ENCODE peak calls at places on chromosomes 16 and 17, in ten cellular contexts. One of them, this sample, is unnamed.

GRCh38 chr16:3770530-3770929 is 53.2 kb upstream of the TRAP1 start:
- DNase-seq in PC-9: no peak
- DNase-seq in psoas muscle: no peak
- DNase-seq in hepatocyte: no peak
- DNase-seq in OCI-LY7: no peak
- DNase-seq in H9: no peak
- DNase-seq in ascending aorta: no peak
- DNase-seq in GM06990: no peak
- DNase-seq in heart right ventricle: peak
- DNase-seq in tibial artery: no peak
- DNase-seq in this sample: no peak

GRCh38 chr17:79777166-79777843 is 643 bp upstream of the CBX2 start:
- DNase-seq in H9: peak
- DNase-seq in psoas muscle: peak
- DNase-seq in heart right ventricle: peak
- DNase-seq in PC-9: no peak
- DNase-seq in hepatocyte: peak
- DNase-seq in ascending aorta: no peak
- DNase-seq in OCI-LY7: peak
- DNase-seq in GM06990: peak
- DNase-seq in tibial artery: no peak
- DNase-seq in this sample: peak

GRCh38 chr17:60169921-60170817 is 20.4 kb downstream of the CA4 start:
- DNase-seq in tibial artery: no peak
- DNase-seq in OCI-LY7: peak
- DNase-seq in hepatocyte: peak
- DNase-seq in H9: no peak
- DNase-seq in PC-9: no peak
- DNase-seq in ascending aorta: no peak
- DNase-seq in psoas muscle: peak
- DNase-seq in heart right ventricle: peak
- DNase-seq in GM06990: no peak
- DNase-seq in this sample: peak

GRCh38 chr17:41417576-41418015 is 6.8 kb downstream of the KRT37 start:
- DNase-seq in heart right ventricle: no peak
- DNase-seq in OCI-LY7: peak
- DNase-seq in hepatocyte: peak
- DNase-seq in psoas muscle: no peak
- DNase-seq in tibial artery: no peak
- DNase-seq in GM06990: no peak
- DNase-seq in ascending aorta: no peak
- DNase-seq in H9: peak
- DNase-seq in PC-9: peak
- DNase-seq in this sample: peak

GRCh38 chr16:86512301-86512859 is 2.1 kb downstream of the FOXF1 start:
- DNase-seq in tibial artery: no peak
- DNase-seq in psoas muscle: no peak
- DNase-seq in OCI-LY7: no peak
- DNase-seq in hepatocyte: no peak
- DNase-seq in heart right ventricle: no peak
- DNase-seq in PC-9: no peak
- DNase-seq in ascending aorta: no peak
- DNase-seq in GM06990: no peak
- DNase-seq in H9: peak
- DNase-seq in this sample: no peak

GRCh38 chr17:33508215-33508614 is 215.1 kb upstream of the ASIC2 start:
- DNase-seq in OCI-LY7: no peak
- DNase-seq in heart right ventricle: no peak
- DNase-seq in GM06990: no peak
- DNase-seq in psoas muscle: no peak
- DNase-seq in ascending aorta: no peak
- DNase-seq in H9: no peak
- DNase-seq in hepatocyte: no peak
- DNase-seq in tibial artery: no peak
- DNase-seq in PC-9: no peak
- DNase-seq in this sample: no peak

GRCh38 chr17:31085563-31085962 is 9.2 kb upstream of the NF1 start:
- DNase-seq in OCI-LY7: no peak
- DNase-seq in H9: no peak
- DNase-seq in heart right ventricle: no peak
- DNase-seq in ascending aorta: no peak
- DNase-seq in GM06990: no peak
- DNase-seq in PC-9: no peak
- DNase-seq in tibial artery: no peak
- DNase-seq in hepatocyte: peak
- DNase-seq in psoas muscle: no peak
- DNase-seq in this sample: no peak

GRCh38 chr17:1182831-1183578 is 3.2 kb upstream of the ABR start:
- DNase-seq in GM06990: peak
- DNase-seq in tibial artery: no peak
- DNase-seq in heart right ventricle: no peak
- DNase-seq in ascending aorta: no peak
- DNase-seq in H9: no peak
- DNase-seq in OCI-LY7: no peak
- DNase-seq in PC-9: no peak
- DNase-seq in hepatocyte: no peak
- DNase-seq in psoas muscle: no peak
- DNase-seq in this sample: no peak

GRCh38 chr17:21001813-21002221 is 41.0 kb downstream of the USP22 start:
- DNase-seq in ascending aorta: no peak
- DNase-seq in OCI-LY7: no peak
- DNase-seq in H9: no peak
- DNase-seq in psoas muscle: peak
- DNase-seq in heart right ventricle: no peak
- DNase-seq in GM06990: no peak
- DNase-seq in tibial artery: no peak
- DNase-seq in hepatocyte: no peak
- DNase-seq in PC-9: no peak
- DNase-seq in this sample: no peak

GRCh38 chr16:4859190-4859899 is 12.1 kb downstream of the UBN1 start:
- DNase-seq in GM06990: no peak
- DNase-seq in heart right ventricle: no peak
- DNase-seq in H9: no peak
- DNase-seq in hepatocyte: no peak
- DNase-seq in OCI-LY7: no peak
- DNase-seq in psoas muscle: no peak
- DNase-seq in tibial artery: no peak
- DNase-seq in PC-9: no peak
- DNase-seq in ascending aorta: no peak
- DNase-seq in this sample: no peak

GRCh38 chr17:75723201-75723930 is 2.1 kb downstream of the ITGB4 start:
- DNase-seq in heart right ventricle: no peak
- DNase-seq in ascending aorta: no peak
- DNase-seq in GM06990: no peak
- DNase-seq in hepatocyte: peak
- DNase-seq in OCI-LY7: no peak
- DNase-seq in tibial artery: peak
- DNase-seq in H9: no peak
- DNase-seq in psoas muscle: no peak
- DNase-seq in PC-9: peak
- DNase-seq in this sample: no peak

GRCh38 chr16:17335826-17336492 is 134.8 kb downstream of the XYLT1 start:
- DNase-seq in hepatocyte: no peak
- DNase-seq in OCI-LY7: no peak
- DNase-seq in PC-9: no peak
- DNase-seq in H9: no peak
- DNase-seq in GM06990: no peak
- DNase-seq in heart right ventricle: no peak
- DNase-seq in psoas muscle: no peak
- DNase-seq in ascending aorta: no peak
- DNase-seq in tibial artery: peak
- DNase-seq in this sample: no peak

DNA sequence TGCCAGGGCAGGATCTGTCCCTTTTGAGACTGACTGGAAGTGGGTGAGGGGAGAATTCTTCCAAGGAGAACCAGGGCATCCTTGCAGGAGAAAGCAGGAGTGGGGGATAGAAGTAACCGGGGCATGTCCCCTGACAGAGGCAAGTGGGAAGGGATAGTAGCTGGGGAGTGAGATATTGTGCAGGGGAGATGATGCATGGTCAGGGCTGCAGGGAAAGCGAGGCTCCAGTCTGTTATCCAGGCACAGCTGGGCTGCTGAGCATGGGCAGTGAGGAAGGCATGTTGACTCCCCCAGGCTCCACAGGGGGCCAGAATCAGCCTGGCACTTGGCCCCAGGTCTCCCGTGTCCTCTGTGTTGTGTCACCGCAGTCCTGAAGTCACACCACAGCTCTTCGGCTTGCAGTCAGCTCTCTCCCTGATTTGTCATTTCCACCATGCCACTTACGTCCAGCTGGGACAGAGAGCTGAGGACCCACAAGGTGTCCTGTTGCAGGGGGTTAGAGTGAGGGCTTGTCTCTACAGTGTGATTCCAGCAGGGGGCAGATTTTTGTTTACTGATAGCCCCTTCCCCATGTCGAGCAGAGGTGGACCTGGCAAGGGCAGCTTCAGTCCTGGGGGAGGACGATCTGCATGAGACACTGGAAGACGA is 40.9 kb downstream of the B9D1 start:
- DNase-seq in psoas muscle: no peak
- DNase-seq in H9: peak
- DNase-seq in hepatocyte: no peak
- DNase-seq in heart right ventricle: no peak
- DNase-seq in PC-9: no peak
- DNase-seq in GM06990: no peak
- DNase-seq in tibial artery: peak
- DNase-seq in ascending aorta: no peak
- DNase-seq in OCI-LY7: no peak
- DNase-seq in this sample: no peak
- TF ChIP-seq CTCF in psoas muscle: no peak
- TF ChIP-seq CTCF in H9: peak
- TF ChIP-seq CTCF in hepatocyte: no peak
- TF ChIP-seq CTCF in heart right ventricle: peak
- TF ChIP-seq CTCF in PC-9: peak
- TF ChIP-seq CTCF in GM06990: peak
- TF ChIP-seq CTCF in tibial artery: no peak
- TF ChIP-seq CTCF in ascending aorta: no peak
- TF ChIP-seq CTCF in OCI-LY7: peak
- TF ChIP-seq CTCF in this sample: no peak

GRCh38 chr17:44221862-44222111 is 2.3 kb upstream of the UBTF start:
- DNase-seq in GM06990: no peak
- DNase-seq in OCI-LY7: no peak
- DNase-seq in tibial artery: peak
- DNase-seq in H9: no peak
- DNase-seq in ascending aorta: no peak
- DNase-seq in heart right ventricle: no peak
- DNase-seq in psoas muscle: peak
- DNase-seq in hepatocyte: no peak
- DNase-seq in PC-9: no peak
- DNase-seq in this sample: no peak

GRCh38 chr17:44223574-44224046 is 4.1 kb upstream of the UBTF start:
- DNase-seq in ascending aorta: peak
- DNase-seq in H9: no peak
- DNase-seq in hepatocyte: no peak
- DNase-seq in tibial artery: no peak
- DNase-seq in heart right ventricle: no peak
- DNase-seq in OCI-LY7: no peak
- DNase-seq in GM06990: no peak
- DNase-seq in psoas muscle: peak
- DNase-seq in PC-9: no peak
- DNase-seq in this sample: no peak

GRCh38 chr17:44221072-44221861 is 1.8 kb upstream of the UBTF start:
- DNase-seq in psoas muscle: peak
- DNase-seq in tibial artery: peak
- DNase-seq in heart right ventricle: peak
- DNase-seq in GM06990: peak
- DNase-seq in PC-9: peak
- DNase-seq in OCI-LY7: peak
- DNase-seq in ascending aorta: peak
- DNase-seq in H9: peak
- DNase-seq in hepatocyte: peak
- DNase-seq in this sample: peak

GRCh38 chr17:44220211-44221071 is 966 bp upstream of the UBTF start:
- DNase-seq in OCI-LY7: peak
- DNase-seq in hepatocyte: peak
- DNase-seq in GM06990: peak
- DNase-seq in tibial artery: peak
- DNase-seq in psoas muscle: peak
- DNase-seq in ascending aorta: no peak
- DNase-seq in PC-9: no peak
- DNase-seq in heart right ventricle: peak
- DNase-seq in H9: peak
- DNase-seq in this sample: peak

GRCh38 chr17:44222112-44222869 is 2.8 kb upstream of the UBTF start:
- DNase-seq in heart right ventricle: peak
- DNase-seq in tibial artery: peak
- DNase-seq in OCI-LY7: peak
- DNase-seq in H9: peak
- DNase-seq in GM06990: peak
- DNase-seq in psoas muscle: peak
- DNase-seq in ascending aorta: peak
- DNase-seq in PC-9: peak
- DNase-seq in hepatocyte: peak
- DNase-seq in this sample: peak
- TF ChIP-seq CTCF in heart right ventricle: peak
- TF ChIP-seq CTCF in tibial artery: peak
- TF ChIP-seq CTCF in OCI-LY7: peak
- TF ChIP-seq CTCF in H9: peak
- TF ChIP-seq CTCF in GM06990: peak
- TF ChIP-seq CTCF in psoas muscle: peak
- TF ChIP-seq CTCF in ascending aorta: peak
- TF ChIP-seq CTCF in PC-9: no peak
- TF ChIP-seq CTCF in hepatocyte: peak
- TF ChIP-seq CTCF in this sample: no peak

DNA sequence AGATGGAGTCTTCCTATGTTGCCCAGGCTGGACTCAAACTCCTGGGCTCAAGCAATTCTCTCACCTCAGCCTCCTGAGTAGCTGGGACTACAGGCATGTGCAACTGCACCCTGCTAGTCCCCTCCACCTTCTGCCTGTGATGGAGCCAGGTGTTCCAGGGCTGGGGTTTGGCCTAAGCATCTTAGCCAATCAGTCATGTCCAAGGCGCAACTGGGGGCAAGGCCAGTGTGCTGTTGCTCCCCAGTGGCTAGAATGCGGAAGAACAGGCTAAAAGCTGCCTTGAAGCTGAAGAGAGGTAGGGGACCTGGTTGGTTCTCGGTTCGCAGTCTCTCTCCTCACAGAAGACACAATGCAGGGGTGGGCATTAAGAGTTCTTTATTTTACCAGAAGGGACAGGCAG is 18.6 kb downstream of the FLOT2 start:
- DNase-seq in PC-9: peak
- DNase-seq in psoas muscle: no peak
- DNase-seq in tibial artery: no peak
- DNase-seq in ascending aorta: no peak
- DNase-seq in hepatocyte: peak
- DNase-seq in H9: peak
- DNase-seq in GM06990: no peak
- DNase-seq in heart right ventricle: no peak
- DNase-seq in OCI-LY7: peak
- DNase-seq in this sample: peak
- TF ChIP-seq CTCF in PC-9: peak
- TF ChIP-seq CTCF in psoas muscle: peak
- TF ChIP-seq CTCF in tibial artery: peak
- TF ChIP-seq CTCF in ascending aorta: no peak
- TF ChIP-seq CTCF in hepatocyte: peak
- TF ChIP-seq CTCF in H9: peak
- TF ChIP-seq CTCF in GM06990: peak
- TF ChIP-seq CTCF in heart right ventricle: peak
- TF ChIP-seq CTCF in OCI-LY7: peak
- TF ChIP-seq CTCF in this sample: no peak

GRCh38 chr16:53356478-53357207 is 77.6 kb upstream of the RBL2 start:
- DNase-seq in tibial artery: no peak
- DNase-seq in GM06990: no peak
- DNase-seq in psoas muscle: no peak
- DNase-seq in H9: no peak
- DNase-seq in OCI-LY7: peak
- DNase-seq in hepatocyte: no peak
- DNase-seq in PC-9: no peak
- DNase-seq in heart right ventricle: no peak
- DNase-seq in ascending aorta: no peak
- DNase-seq in this sample: no peak
- TF ChIP-seq CTCF in tibial artery: no peak
- TF ChIP-seq CTCF in GM06990: no peak
- TF ChIP-seq CTCF in psoas muscle: no peak
- TF ChIP-seq CTCF in H9: peak
- TF ChIP-seq CTCF in OCI-LY7: peak
- TF ChIP-seq CTCF in hepatocyte: no peak
- TF ChIP-seq CTCF in PC-9: no peak
- TF ChIP-seq CTCF in heart right ventricle: no peak
- TF ChIP-seq CTCF in ascending aorta: no peak
- TF ChIP-seq CTCF in this sample: no peak

This sample was measured in activated CD8-positive, alpha-beta T cell treated with anti-CD3 and anti-CD28 coated beads for 36 hours.